ENCODE peak calls at places on chromosomes 1 and 21, in eight cellular contexts. C is GM20000; Q is WTC11; V is T-cell; L is A172; G is stimulated activated naive B cell treated with anti-CD40 and anti-IgM and Interleukin-4, amounts not matched to agents 10 μg/mL and 1 μg/mL and 100 μg/mL, for 72 hours; R is NCI-H1092 treated with DMSO at 0.1 percent for 48 hours; H is MG63. J is an unnamed sample.

GRCh38 chr1:230913496-230913895 is 45.2 kb upstream of the C1orf198 start:
- DNase-seq in G (no peak), V (no peak), R (no peak), Q (no peak), C (no peak), H (peak), L (no peak), J (no peak)

GRCh38 chr1:119286587-119287181 is 81.9 kb upstream of the HAO2 start:
- DNase-seq in G (peak), H (peak), L (peak), R (peak), V (no peak), C (peak), Q (peak), J (no peak)

GRCh38 chr1:68624233-68624632 is 127.4 kb upstream of the DEPDC1 start:
- DNase-seq in G (no peak), L (peak), R (no peak), H (peak), V (no peak), Q (no peak), C (no peak), J (peak)

GRCh38 chr1:24683713-24684162 is 40.6 kb downstream of the SRRM1 start:
- DNase-seq in Q (no peak), L (peak), C (no peak), V (no peak), R (no peak), H (peak), G (no peak), J (peak)

GRCh38 chr1:172818841-172819527 is 160.1 kb downstream of the FASLG start:
- DNase-seq in L (no peak), Q (no peak), V (peak), H (no peak), G (peak), R (no peak), C (peak), J (no peak)

GRCh38 chr1:116379674-116380498 is 6.8 kb downstream of the ATP1A1 start:
- DNase-seq in Q (no peak), V (no peak), R (no peak), C (no peak), L (no peak), H (no peak), G (no peak), J (no peak)

GRCh38 chr1:107430540-107431228 is 289.8 kb downstream of the NTNG1 start:
- DNase-seq in Q (peak), H (peak), V (no peak), R (peak), G (peak), L (peak), C (peak), J (peak)

GRCh38 chr1:171250263-171250662 is 2.0 kb downstream of the FMO1 start:
- DNase-seq in V (no peak), H (no peak), G (no peak), R (no peak), C (no peak), L (no peak), Q (no peak), J (no peak)

GRCh38 chr1:59477867-59478266 is 181.0 kb downstream of the FGGY start:
- DNase-seq in V (no peak), Q (no peak), R (no peak), L (no peak), H (no peak), G (no peak), C (no peak), J (no peak)

GRCh38 chr1:194273660-194274059 is 1087.2 kb upstream of the B3GALT2 start:
- DNase-seq in L (no peak), G (no peak), V (no peak), Q (no peak), C (no peak), R (no peak), H (no peak), J (no peak)

GRCh38 chr1:214008791-214009612 is 21.2 kb downstream of the PROX1 start:
- DNase-seq in Q (no peak), H (no peak), V (no peak), R (peak), C (no peak), L (no peak), G (no peak), J (no peak)

GRCh38 chr21:32562426-32562825 is 22.9 kb downstream of the TCP10L start:
- DNase-seq in Q (peak), R (no peak), H (no peak), G (no peak), L (no peak), C (no peak), V (peak), J (peak)

GRCh38 chr1:30569384-30569783 is 154.0 kb downstream of the MATN1 start:
- DNase-seq in V (no peak), R (no peak), L (no peak), H (no peak), C (no peak), G (no peak), Q (no peak), J (no peak)

GRCh38 chr21:32456497-32456918 is 44.0 kb downstream of the EVA1C start:
- DNase-seq in L (peak), C (no peak), V (no peak), R (no peak), Q (no peak), H (no peak), G (no peak), J (peak)

GRCh38 chr1:167489581-167490340 is 28.6 kb downstream of the CD247 start:
- DNase-seq in H (no peak), C (no peak), R (no peak), V (peak), G (no peak), Q (peak), L (no peak), J (no peak)

GRCh38 chr1:14672030-14672429 is 73.5 kb downstream of the KAZN start:
- DNase-seq in L (no peak), C (peak), Q (no peak), V (no peak), G (no peak), H (no peak), R (no peak), J (no peak)

GRCh38 chr1:208189183-208189582 is 55.0 kb downstream of the PLXNA2 start:
- DNase-seq in L (peak), V (no peak), C (peak), R (no peak), Q (no peak), G (no peak), H (no peak), J (no peak)

GRCh38 chr1:14897080-14897449 is 256.5 kb upstream of the TMEM51 start:
- DNase-seq in C (no peak), H (no peak), R (no peak), V (no peak), L (no peak), G (no peak), Q (no peak), J (peak)

GRCh38 chr1:29518183-29518835 is 282.0 kb downstream of the PTPRU start:
- DNase-seq in R (no peak), C (no peak), H (no peak), L (no peak), Q (peak), G (no peak), V (no peak), J (no peak)

GRCh38 chr1:100542264-100542663 is 4.3 kb downstream of the GPR88 start:
- DNase-seq in R (peak), C (no peak), G (no peak), V (no peak), Q (no peak), L (no peak), H (no peak), J (no peak)

GRCh38 chr1:222616535-222616934 is 1.4 kb upstream of the MIA3 start:
- DNase-seq in L (no peak), R (no peak), H (peak), Q (no peak), G (no peak), C (no peak), V (no peak), J (no peak)

GRCh38 chr1:176699821-176700220 is 236.8 kb downstream of the PAPPA2 start:
- DNase-seq in R (no peak), V (no peak), Q (no peak), G (no peak), C (no peak), H (no peak), L (no peak), J (no peak)

GRCh38 chr1:10387611-10388386 is 11.1 kb upstream of the PGD start:
- DNase-seq in G (peak), R (no peak), L (peak), C (peak), H (peak), V (no peak), Q (no peak), J (no peak)

GRCh38 chr1:221829327-221830011 is 87.6 kb upstream of the DUSP10 start:
- DNase-seq in L (peak), Q (no peak), H (peak), R (no peak), C (no peak), G (no peak), V (peak), J (peak)

GRCh38 chr1:147640553-147641165 is 29.7 kb downstream of the ACP6 start:
- DNase-seq in G (peak), L (peak), Q (peak), H (peak), V (peak), R (peak), C (peak), J (peak)

GRCh38 chr1:20110679-20111078 is 8.7 kb downstream of the PLA2G2D start:
- DNase-seq in G (no peak), Q (no peak), H (peak), C (no peak), V (no peak), R (no peak), L (peak), J (peak)

GRCh38 chr1:35507947-35508346 is 49.3 kb downstream of the KIAA0319L start:
- DNase-seq in C (no peak), V (no peak), R (no peak), L (no peak), G (no peak), H (no peak), Q (no peak), J (no peak)

GRCh38 chr1:226003502-226004170 is 4.5 kb upstream of the SDE2 start:
- DNase-seq in R (no peak), L (no peak), C (no peak), H (no peak), G (no peak), V (no peak), Q (no peak), J (no peak)

GRCh38 chr1:201456499-201457309 is 12.3 kb downstream of the PHLDA3 start:
- DNase-seq in C (no peak), Q (no peak), R (no peak), L (peak), H (peak), V (no peak), G (no peak), J (peak)

GRCh38 chr1:187665513-187665912 is 836.8 kb downstream of the PLA2G4A start:
- DNase-seq in L (no peak), V (no peak), H (peak), C (no peak), G (no peak), Q (no peak), R (no peak), J (no peak)

GRCh38 chr1:52937433-52938065 is 10.5 kb downstream of the SCP2 start:
- DNase-seq in R (no peak), C (no peak), L (no peak), Q (no peak), G (no peak), V (no peak), H (no peak), J (no peak)

GRCh38 chr1:109546311-109547109 is 1.9 kb upstream of the GNAI3 start:
- DNase-seq in C (peak), V (peak), R (peak), H (peak), G (peak), L (peak), Q (peak), J (peak)

GRCh38 chr1:230176871-230177411 is 109.9 kb downstream of the GALNT2 start:
- DNase-seq in R (peak), C (no peak), H (peak), Q (no peak), L (no peak), G (peak), V (no peak), J (no peak)

GRCh38 chr1:33654267-33654832 is 181.9 kb downstream of the ZSCAN20 start:
- DNase-seq in H (peak), Q (peak), R (peak), V (no peak), C (no peak), G (no peak), L (no peak), J (no peak)

GRCh38 chr1:155127105-155127671 is 488 bp upstream of the EFNA1 start:
- DNase-seq in V (no peak), L (peak), R (no peak), Q (peak), H (peak), C (no peak), G (no peak), J (peak)

GRCh38 chr1:116508984-116509980 is 61.5 kb downstream of the CD58 start:
- DNase-seq in R (no peak), G (peak), V (no peak), Q (no peak), L (peak), H (peak), C (no peak), J (peak)